ENCODE peak calls at places on chromosomes 6 and 20, in four cellular contexts. G, J, F and R are unnamed samples.

GRCh38 chr6:11121851-11122250 is 10.3 kb upstream of the ERVFRD-1 start:
- DNase-seq in G (no peak), J (no peak), F (no peak), R (no peak)

GRCh38 chr6:45472383-45472782 is 94.6 kb upstream of the SUPT3H start:
- DNase-seq in G (no peak), J (no peak), F (no peak), R (no peak)

GRCh38 chr6:13296536-13296997 is 31.8 kb downstream of the TBC1D7 start:
- DNase-seq in G (no peak), J (no peak), F (no peak), R (no peak)

GRCh38 chr20:64255361-64256281 is at the start of gene PCMTD2:
- DNase-seq in G (peak; percentile 94), J (peak; percentile 88), F (peak; percentile 90), R (peak; percentile 94)

GRCh38 chr6:127332383-127332961 is 10.9 kb downstream of the ECHDC1 start:
- DNase-seq in G (no peak), J (no peak), F (no peak), R (no peak)

GRCh38 chr20:10376271-10377075 is 57.5 kb downstream of the MKKS start:
- DNase-seq in G (no peak), J (no peak), F (no peak), R (no peak)

GRCh38 chr20:21101453-21102251 is 4.5 kb downstream of the LINC00237 start:
- DNase-seq in G (peak; percentile 79), J (no peak), F (no peak), R (no peak)

GRCh38 chr6:71139249-71139648 is 149.4 kb upstream of the OGFRL1 start:
- DNase-seq in G (no peak), J (no peak), F (no peak), R (no peak)

GRCh38 chr6:131015630-131016263 is 47.3 kb downstream of the EPB41L2 start:
- DNase-seq in G (no peak), J (no peak), F (no peak), R (no peak)

GRCh38 chr6:163579880-163580295 is 165.4 kb downstream of the QKI start:
- DNase-seq in G (no peak), J (no peak), F (no peak), R (no peak)

GRCh38 chr20:62327726-62328495 is 25.1 kb downstream of the ADRM1 start:
- DNase-seq in G (no peak), J (peak; percentile 13), F (no peak), R (peak; percentile 89)

GRCh38 chr6:27891300-27891913 is 20.8 kb downstream of the OR2B2 start:
- DNase-seq in G (no peak), J (no peak), F (no peak), R (no peak)

GRCh38 chr20:36128463-36129176 is 25.9 kb upstream of the EPB41L1 start:
- DNase-seq in G (no peak), J (no peak), F (no peak), R (no peak)

GRCh38 chr6:5590187-5590586 is 328.9 kb downstream of the FARS2 start:
- DNase-seq in G (no peak), J (peak; percentile 76), F (no peak), R (no peak)

GRCh38 chr6:5249451-5250122 is 11.2 kb downstream of the LYRM4 start:
- DNase-seq in G (no peak), J (no peak), F (no peak), R (no peak)

GRCh38 chr6:38110407-38111025 is 291.0 kb downstream of the ZFAND3 start:
- DNase-seq in G (no peak), J (no peak), F (no peak), R (no peak)

GRCh38 chr6:65819152-65819551 is 112.1 kb upstream of the EYS start:
- DNase-seq in G (no peak), J (no peak), F (no peak), R (no peak)

GRCh38 chr6:35014341-35014740 is 125.3 kb downstream of the ANKS1A start:
- DNase-seq in G (no peak), J (no peak), F (no peak), R (no peak)

GRCh38 chr20:23658989-23659609 is 21.3 kb upstream of the CST3 start:
- DNase-seq in G (no peak), J (no peak), F (no peak), R (no peak)

GRCh38 chr6:41273699-41274098 is 12.8 kb downstream of the TREM1 start:
- DNase-seq in G (no peak), J (no peak), F (no peak), R (no peak)

GRCh38 chr6:79943133-79943532 is 4.2 kb downstream of the ELOVL4 start:
- DNase-seq in G (no peak), J (no peak), F (no peak), R (no peak)

GRCh38 chr6:156953478-156954146 is 176.4 kb downstream of the ARID1B start:
- DNase-seq in G (no peak), J (no peak), F (peak; percentile 79), R (no peak)

GRCh38 chr6:36929152-36929551 is 25.4 kb upstream of the PI16 start:
- DNase-seq in G (peak; percentile 41), J (no peak), F (no peak), R (no peak)

GRCh38 chr20:36491901-36492617 is 49.3 kb upstream of the MYL9 start:
- DNase-seq in G (no peak), J (no peak), F (peak; percentile 77), R (peak; percentile 85)

GRCh38 chr6:160167547-160168391 is 46.2 kb downstream of the SLC22A1 start:
- DNase-seq in G (no peak), J (no peak), F (no peak), R (no peak)

GRCh38 chr20:62362991-62363919 is 3.9 kb downstream of the LAMA5 start:
- DNase-seq in G (peak; percentile 76), J (peak; percentile 31), F (no peak), R (peak; percentile 91)

GRCh38 chr6:144879436-144879835 is 594.3 kb downstream of the UTRN start:
- DNase-seq in G (no peak), J (no peak), F (no peak), R (no peak)

GRCh38 chr20:860891-861290 is 27.4 kb downstream of the FAM110A start:
- DNase-seq in G (no peak), J (no peak), F (no peak), R (no peak)

GRCh38 chr6:152154559-152155356 is 347.3 kb downstream of the ESR1 start:
- DNase-seq in G (no peak), J (no peak), F (no peak), R (no peak)

GRCh38 chr6:34157236-34157830 is 11.4 kb upstream of the GRM4 start:
- DNase-seq in G (peak; percentile 38), J (no peak), F (no peak), R (peak; percentile 25)

GRCh38 chr6:136331461-136331860 is 41.8 kb upstream of the BCLAF1 start:
- DNase-seq in G (no peak), J (no peak), F (no peak), R (no peak)

GRCh38 chr6:163095401-163095800 is 319.1 kb upstream of the QKI start:
- DNase-seq in G (no peak), J (no peak), F (no peak), R (no peak)

GRCh38 chr6:141677598-141678211 is 455.0 kb upstream of the GJE1 start:
- DNase-seq in G (no peak), J (no peak), F (peak; percentile 30), R (no peak)

GRCh38 chr6:110098511-110099116 is 80.9 kb downstream of the WASF1 start:
- DNase-seq in G (no peak), J (no peak), F (no peak), R (peak; percentile 88)

GRCh38 chr6:78598966-78599365 is 268.4 kb upstream of the IRAK1BP1 start:
- DNase-seq in G (no peak), J (no peak), F (no peak), R (peak; percentile 78)

GRCh38 chr6:144417686-144418085 is 132.6 kb downstream of the UTRN start:
- DNase-seq in G (no peak), J (no peak), F (no peak), R (no peak)

GRCh38 chr6:110688661-110689268 is 126.5 kb downstream of the CDK19 start:
- DNase-seq in G (no peak), J (no peak), F (no peak), R (no peak)

GRCh38 chr6:147903931-147904330 is 395.4 kb downstream of the SAMD5 start:
- DNase-seq in G (no peak), J (no peak), F (no peak), R (no peak)
- H3K4me1 ChIP-seq in G (no peaks in the 10 kb centered on the region), J (no peaks in the 10 kb centered on the region), F (no peaks in the 10 kb centered on the region), R (peaks cover 3% of the 10 kb centered on the region)

DNA sequence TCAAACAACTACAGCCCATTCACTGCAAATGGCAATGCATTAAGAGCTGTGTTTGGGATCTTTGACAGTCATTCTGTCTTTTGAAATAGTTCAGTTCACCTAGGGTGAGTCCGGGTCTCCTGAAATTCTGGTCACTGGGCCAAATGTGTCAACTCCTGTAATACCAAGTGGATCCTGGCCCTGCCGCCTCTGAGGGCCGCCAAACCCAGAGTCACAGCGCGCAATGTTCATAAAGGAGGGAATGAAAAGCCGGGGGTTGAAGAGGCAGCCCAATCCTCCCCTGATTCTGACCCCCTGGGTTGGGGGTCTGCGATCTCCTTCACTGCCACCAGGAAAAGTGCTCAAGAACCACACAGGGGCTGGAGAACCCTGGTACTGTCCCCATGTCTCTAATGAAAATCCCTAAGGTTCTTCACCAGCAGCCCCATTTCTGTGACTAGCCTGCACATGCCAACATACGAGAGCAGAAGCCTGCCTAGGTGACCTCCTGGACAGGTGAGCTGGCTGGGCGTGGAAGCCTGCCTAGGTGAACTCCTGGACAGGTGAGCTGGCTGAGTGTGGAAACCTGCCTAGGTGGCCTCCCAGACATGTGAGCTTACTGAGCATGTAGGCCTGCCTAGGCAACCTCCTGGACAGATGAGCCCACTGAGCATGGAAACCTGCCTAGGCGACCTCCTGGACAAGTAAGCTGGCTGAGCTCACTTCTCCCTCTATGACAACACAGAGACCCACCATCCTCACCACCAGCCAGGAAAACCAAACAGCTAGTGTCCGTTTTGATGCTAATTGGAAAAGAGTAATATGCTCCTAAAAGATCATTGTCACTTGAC is 16.1 kb upstream of the APMAP start:
- DNase-seq in G (peak; percentile 38), J (no peak), F (no peak), R (no peak)
- H3K36me3 ChIP-seq in G (peaks cover 6% of the 10 kb centered on the region), J (no peaks in the 10 kb centered on the region), F (peaks cover 77% of the 10 kb centered on the region), R (no peaks in the 10 kb centered on the region)

GRCh38 chr20:44025756-44026155 is 111.1 kb downstream of the TOX2 start:
- DNase-seq in G (no peak), J (no peak), F (no peak), R (peak; percentile 63)
- H3K4me1 ChIP-seq in G (no peaks in the 10 kb centered on the region), J (no peaks in the 10 kb centered on the region), F (peaks cover 20% of the 10 kb centered on the region), R (no peaks in the 10 kb centered on the region)

DNA sequence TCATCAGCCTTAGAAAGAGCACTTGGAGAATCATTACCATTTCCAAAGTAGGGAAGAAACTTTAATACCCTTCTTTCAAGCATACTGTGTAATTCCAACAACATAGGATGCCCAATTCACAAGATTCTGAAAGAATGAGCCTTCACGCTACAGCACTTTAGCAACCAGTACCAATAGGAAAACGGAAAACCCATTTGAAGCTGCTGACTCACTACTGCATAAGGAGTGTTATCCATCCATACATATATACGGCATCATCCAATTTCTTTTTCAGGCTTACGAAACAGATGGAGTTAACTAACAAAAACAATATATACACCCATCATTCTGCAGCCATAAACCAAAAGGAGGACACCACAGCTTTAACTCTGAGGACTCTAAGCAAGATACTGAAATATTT is 25.0 kb downstream of the FYN start:
- DNase-seq in G (no peak), J (no peak), F (no peak), R (no peak)
- H3K36me3 ChIP-seq in G (peaks cover 2% of the 10 kb centered on the region), J (no peaks in the 10 kb centered on the region), F (peaks cover 15% of the 10 kb centered on the region), R (no peaks in the 10 kb centered on the region)

GRCh38 chr20:51411867-51412266 is 130.7 kb downstream of the NFATC2 start:
- DNase-seq in G (no peak), J (no peak), F (no peak), R (no peak)
- H3K4me1 ChIP-seq in G (peaks cover 2% of the 10 kb centered on the region), J (peaks cover 17% of the 10 kb centered on the region), F (peaks cover 40% of the 10 kb centered on the region), R (no peaks in the 10 kb centered on the region)

GRCh38 chr20:41065716-41066115 is 37.1 kb downstream of the TOP1 start:
- DNase-seq in G (no peak), J (no peak), F (no peak), R (no peak)
- H3K36me3 ChIP-seq in G (no peaks in the 10 kb centered on the region), J (no peaks in the 10 kb centered on the region), F (peaks cover 49% of the 10 kb centered on the region), R (peaks cover 100% of the 10 kb centered on the region)